ENCODE peak calls at places on chromosomes 6 and 20, in five cellular contexts. R is brain microvascular endothelial cell, E is A549, T is HCT116, D is uterus. J is an unnamed sample.

GRCh38 chr6:105985098-105985815 is 100.9 kb upstream of the PRDM1 start:
- DNase-seq in R (no peak), E (no peak), T (no peak), D (no peak), J (no peak)

GRCh38 chr6:250676-251075 is 41.6 kb upstream of the DUSP22 start:
- DNase-seq in R (no peak), E (no peak), T (no peak), D (no peak), J (no peak)

GRCh38 chr6:137001287-137001976 is 43.3 kb downstream of the IL20RA start:
- DNase-seq in R (no peak), E (peak; percentile 31), T (peak; percentile 74), D (no peak), J (no peak)

GRCh38 chr20:51366155-51366886 is 176.2 kb downstream of the NFATC2 start:
- DNase-seq in R (peak; percentile 100), E (peak; percentile 86), T (peak; percentile 37), D (peak; percentile 39), J (no peak)

GRCh38 chr6:121142093-121142492 is 192.2 kb downstream of the TBC1D32 start:
- DNase-seq in R (no peak), E (no peak), T (no peak), D (no peak), J (no peak)

GRCh38 chr6:137188855-137189254 is 15.4 kb upstream of the IL22RA2 start:
- DNase-seq in R (no peak), E (no peak), T (peak; percentile 62), D (no peak), J (no peak)

GRCh38 chr6:110355031-110355430 is 3.1 kb downstream of the METTL24 start:
- DNase-seq in R (no peak), E (no peak), T (no peak), D (no peak), J (no peak)

GRCh38 chr6:51678905-51679620 is 408.4 kb downstream of the PKHD1 start:
- DNase-seq in R (no peak), E (no peak), T (no peak), D (no peak), J (no peak)

GRCh38 chr20:48149887-48150286 is 364.6 kb upstream of the SULF2 start:
- DNase-seq in R (no peak), E (no peak), T (no peak), D (no peak), J (no peak)

GRCh38 chr6:147401779-147402178 is 106.7 kb upstream of the SAMD5 start:
- DNase-seq in R (no peak), E (no peak), T (no peak), D (no peak), J (no peak)

GRCh38 chr6:87154641-87155271 is 609 bp upstream of the ZNF292 start:
- DNase-seq in R (peak; percentile 84), E (peak; percentile 34), T (no peak), D (no peak), J (peak; percentile 74)

GRCh38 chr20:36950432-36951197 is 893 bp downstream of the SAMHD1 start:
- DNase-seq in R (peak; percentile 2), E (peak; percentile 38), T (no peak), D (peak; percentile 28), J (peak; percentile 8)

GRCh38 chr20:24443436-24443835 is 26.0 kb upstream of the SYNDIG1 start:
- DNase-seq in R (no peak), E (no peak), T (no peak), D (no peak), J (no peak)

GRCh38 chr6:5173862-5174643 is 86.7 kb downstream of the LYRM4 start:
- DNase-seq in R (no peak), E (no peak), T (no peak), D (no peak), J (no peak)

GRCh38 chr20:16816192-16816591 is 68.0 kb downstream of the OTOR start:
- DNase-seq in R (no peak), E (no peak), T (no peak), D (no peak), J (no peak)

GRCh38 chr20:11387189-11387754 is 530.4 kb upstream of the BTBD3 start:
- DNase-seq in R (peak; percentile 89), E (peak; percentile 43), T (peak; percentile 3), D (no peak), J (no peak)

GRCh38 chr20:58010666-58011065 is 217.8 kb downstream of the ANKRD60 start:
- DNase-seq in R (no peak), E (no peak), T (no peak), D (no peak), J (no peak)

GRCh38 chr6:108002365-108003221 is 44.6 kb upstream of the SEC63 start:
- DNase-seq in R (peak; percentile 11), E (peak; percentile 18), T (no peak), D (no peak), J (peak; percentile 81)

GRCh38 chr20:63695419-63696310 is 787 bp upstream of the TNFRSF6B start:
- DNase-seq in R (no peak), E (no peak), T (no peak), D (peak; percentile 25), J (no peak)

GRCh38 chr6:72646604-72647485 is 25.0 kb downstream of the KCNQ5 start:
- DNase-seq in R (no peak), E (no peak), T (no peak), D (no peak), J (no peak)

GRCh38 chr20:4689224-4689623 is 32.5 kb upstream of the PRND start:
- DNase-seq in R (no peak), E (no peak), T (no peak), D (no peak), J (no peak)

GRCh38 chr20:47265984-47266383 is 90.5 kb downstream of the ZMYND8 start:
- DNase-seq in R (no peak), E (no peak), T (no peak), D (no peak), J (no peak)

GRCh38 chr6:83558975-83559374 is 46.6 kb downstream of the PRSS35 start:
- DNase-seq in R (no peak), E (no peak), T (no peak), D (no peak), J (no peak)

GRCh38 chr20:37239026-37239451 is 22.6 kb downstream of the GHRH start:
- DNase-seq in R (no peak), E (no peak), T (no peak), D (no peak), J (no peak)

GRCh38 chr6:168979254-168979653 is 274.4 kb downstream of the THBS2 start:
- DNase-seq in R (no peak), E (no peak), T (no peak), D (no peak), J (no peak)

GRCh38 chr6:138692978-138693909 is 80.3 kb upstream of the CCDC28A start:
- DNase-seq in R (peak; percentile 38), E (peak; percentile 62), T (peak; percentile 48), D (peak; percentile 34), J (no peak)

GRCh38 chr6:168377481-168377850 is 57.9 kb upstream of the DACT2 start:
- DNase-seq in R (no peak), E (no peak), T (no peak), D (peak; percentile 74), J (peak; percentile 32)

GRCh38 chr6:157999100-158000051 is 17.7 kb downstream of the SYNJ2 start:
- DNase-seq in R (no peak), E (no peak), T (no peak), D (no peak), J (no peak)

GRCh38 chr6:93621400-93621799 is 202.0 kb upstream of the EPHA7 start:
- DNase-seq in R (no peak), E (no peak), T (no peak), D (no peak), J (no peak)

GRCh38 chr6:140499607-140500006 is 1125.2 kb upstream of the CITED2 start:
- DNase-seq in R (no peak), E (no peak), T (no peak), D (no peak), J (no peak)

GRCh38 chr6:137928286-137928685 is 61.2 kb downstream of the TNFAIP3 start:
- DNase-seq in R (no peak), E (no peak), T (no peak), D (no peak), J (no peak)

GRCh38 chr6:2902470-2902762 is 693 bp downstream of the SERPINB9 start:
- DNase-seq in R (no peak), E (no peak), T (no peak), D (peak; percentile 39), J (no peak)

GRCh38 chr6:117399126-117399525 is 26.6 kb downstream of the ROS1 start:
- DNase-seq in R (no peak), E (no peak), T (no peak), D (no peak), J (no peak)

GRCh38 chr6:149856256-149856994 is 7.7 kb downstream of the LRP11 start:
- DNase-seq in R (no peak), E (no peak), T (no peak), D (no peak), J (no peak)
- H3K27ac ChIP-seq in R (peak overlapping the region; percentile 96), E (peak overlapping the region; percentile 88), T (no peak overlapping the region), D (no peak overlapping the region), J (no peak overlapping the region)

DNA sequence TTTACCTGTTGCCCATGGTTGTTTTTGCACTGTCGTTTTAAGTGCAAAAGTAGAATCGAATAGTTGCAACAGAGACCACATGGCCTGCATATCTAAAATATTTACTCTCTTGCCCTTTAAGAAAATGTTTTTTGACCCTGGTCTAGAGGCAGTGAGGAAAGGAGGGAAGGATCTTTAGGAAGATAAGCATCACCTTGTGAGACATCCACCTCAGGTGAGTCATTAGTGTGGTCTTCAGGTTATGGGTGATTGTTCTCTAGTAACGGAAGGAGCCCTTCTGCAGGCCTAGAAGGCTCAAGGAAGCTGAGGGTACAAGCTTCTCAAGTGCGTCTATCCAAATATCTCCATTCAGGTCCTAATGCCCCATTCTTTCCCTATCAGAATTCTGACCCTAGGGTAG is 6.6 kb upstream of the RAB44 start:
- DNase-seq in R (no peak), E (no peak), T (no peak), D (no peak), J (no peak)
- H3K27ac ChIP-seq in R (no peak overlapping the region), E (no peak overlapping the region), T (no peak overlapping the region), D (no peak overlapping the region), J (no peak overlapping the region)

DNA sequence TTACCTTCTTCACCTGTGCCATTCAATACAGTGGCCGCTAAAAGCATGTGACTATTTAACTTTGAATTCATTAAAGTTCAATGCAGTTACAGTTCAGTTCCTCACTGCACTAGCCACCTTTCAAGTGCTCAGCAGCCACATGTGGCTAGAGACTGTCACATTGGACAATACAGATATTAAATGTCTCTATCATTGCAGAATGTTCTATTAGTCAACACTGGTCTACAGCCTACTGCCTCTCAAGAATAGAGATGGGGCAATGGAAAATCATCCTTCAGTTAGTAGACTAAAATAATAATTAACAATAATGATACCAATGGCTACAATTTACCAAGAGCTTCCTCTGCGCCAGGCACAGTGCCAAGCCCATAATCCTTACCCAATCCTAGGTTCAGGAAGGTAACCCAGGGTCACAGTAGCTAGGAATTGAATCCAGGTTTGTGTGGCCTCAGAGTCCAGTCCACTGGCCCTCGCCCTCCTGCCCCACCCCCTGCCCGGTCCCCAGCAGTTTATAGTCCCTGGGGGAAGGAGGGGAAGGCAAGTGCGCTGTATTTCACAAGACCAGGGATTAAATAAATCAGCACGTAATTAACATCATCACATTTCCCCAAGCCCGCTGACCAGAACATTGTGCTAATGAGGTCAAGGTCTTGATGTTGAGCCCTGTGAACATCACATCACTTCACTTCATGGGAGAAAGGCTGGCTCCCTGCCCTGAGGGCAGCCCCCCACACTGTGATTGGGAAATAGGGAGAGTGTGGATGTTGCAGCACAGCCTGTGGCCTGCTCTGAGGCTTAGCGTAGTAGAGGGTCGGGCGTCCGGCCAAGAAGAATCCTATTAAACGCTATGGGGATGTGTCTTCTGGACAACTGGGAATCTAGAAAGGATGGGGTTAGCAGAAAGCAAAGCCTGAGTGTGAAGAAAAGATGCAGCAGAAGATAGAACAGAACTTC is 147.2 kb downstream of the VEGFA start:
- DNase-seq in R (no peak), E (no peak), T (no peak), D (peak; percentile 82), J (no peak)
- H3K27ac ChIP-seq in R (no peak overlapping the region), E (peak overlapping the region; percentile 39), T (no peak overlapping the region), D (no peak overlapping the region), J (no peak overlapping the region)

GRCh38 chr6:29025927-29026585 is 18.9 kb downstream of the OR2W1 start:
- DNase-seq in R (no peak), E (no peak), T (no peak), D (no peak), J (no peak)
- H3K27ac ChIP-seq in R (no peak overlapping the region), E (no peak overlapping the region), T (no peak overlapping the region), D (no peak overlapping the region), J (no peak overlapping the region)

J was measured in caudate nucleus.